ENCODE peak calls at places on chromosomes 3 and 15, in seven cellular contexts. M, P, A, U, X, K and Q are unnamed samples.

GRCh38 chr3:119809249-119810017 is 27.5 kb downstream of the NR1I2 start:
- DNase-seq in M (no peak), P (peak; percentile 21), A (no peak), U (no peak), X (no peak), K (no peak), Q (no peak)

GRCh38 chr3:23590874-23591273 is 214.9 kb upstream of the UBE2E1 start:
- DNase-seq in M (no peak), P (no peak), A (no peak), U (no peak), X (no peak), K (no peak), Q (no peak)

GRCh38 chr3:153221748-153222162 is 59.7 kb downstream of the RAP2B start:
- DNase-seq in M (peak; percentile 30), P (peak; percentile 66), A (peak; percentile 73), U (no peak), X (peak; percentile 95), K (peak; percentile 26), Q (peak; percentile 70)

GRCh38 chr15:99454941-99455795 is 110.6 kb upstream of the MEF2A start:
- DNase-seq in M (peak; percentile 89), P (peak; percentile 17), A (peak; percentile 92), U (no peak), X (peak; percentile 97), K (peak; percentile 68), Q (peak; percentile 81)

GRCh38 chr3:151316267-151316991 is at the start of gene GPR87:
- DNase-seq in M (no peak), P (no peak), A (no peak), U (peak; percentile 35), X (no peak), K (no peak), Q (no peak)

GRCh38 chr15:55712363-55712762 is 30.6 kb downstream of the PRTG start:
- DNase-seq in M (no peak), P (no peak), A (no peak), U (no peak), X (no peak), K (no peak), Q (no peak)

GRCh38 chr3:115581347-115582135 is 41.8 kb upstream of the GAP43 start:
- DNase-seq in M (no peak), P (no peak), A (no peak), U (no peak), X (no peak), K (no peak), Q (no peak)

GRCh38 chr15:68230157-68231100 is 901 bp upstream of the CLN6 start:
- DNase-seq in M (peak; percentile 26), P (no peak), A (no peak), U (no peak), X (peak; percentile 9), K (no peak), Q (peak; percentile 32)

GRCh38 chr3:53151870-53152269 is 9.1 kb upstream of the PRKCD start:
- DNase-seq in M (no peak), P (no peak), A (no peak), U (no peak), X (no peak), K (no peak), Q (no peak)

GRCh38 chr3:53149699-53150098 is 11.3 kb upstream of the PRKCD start:
- DNase-seq in M (no peak), P (no peak), A (no peak), U (no peak), X (no peak), K (no peak), Q (no peak)

GRCh38 chr3:53149006-53149690 is 11.9 kb upstream of the PRKCD start:
- DNase-seq in M (no peak), P (no peak), A (no peak), U (no peak), X (no peak), K (no peak), Q (no peak)

GRCh38 chr3:53151465-53151864 is 9.5 kb upstream of the PRKCD start:
- DNase-seq in M (no peak), P (no peak), A (no peak), U (no peak), X (no peak), K (no peak), Q (no peak)

DNA sequence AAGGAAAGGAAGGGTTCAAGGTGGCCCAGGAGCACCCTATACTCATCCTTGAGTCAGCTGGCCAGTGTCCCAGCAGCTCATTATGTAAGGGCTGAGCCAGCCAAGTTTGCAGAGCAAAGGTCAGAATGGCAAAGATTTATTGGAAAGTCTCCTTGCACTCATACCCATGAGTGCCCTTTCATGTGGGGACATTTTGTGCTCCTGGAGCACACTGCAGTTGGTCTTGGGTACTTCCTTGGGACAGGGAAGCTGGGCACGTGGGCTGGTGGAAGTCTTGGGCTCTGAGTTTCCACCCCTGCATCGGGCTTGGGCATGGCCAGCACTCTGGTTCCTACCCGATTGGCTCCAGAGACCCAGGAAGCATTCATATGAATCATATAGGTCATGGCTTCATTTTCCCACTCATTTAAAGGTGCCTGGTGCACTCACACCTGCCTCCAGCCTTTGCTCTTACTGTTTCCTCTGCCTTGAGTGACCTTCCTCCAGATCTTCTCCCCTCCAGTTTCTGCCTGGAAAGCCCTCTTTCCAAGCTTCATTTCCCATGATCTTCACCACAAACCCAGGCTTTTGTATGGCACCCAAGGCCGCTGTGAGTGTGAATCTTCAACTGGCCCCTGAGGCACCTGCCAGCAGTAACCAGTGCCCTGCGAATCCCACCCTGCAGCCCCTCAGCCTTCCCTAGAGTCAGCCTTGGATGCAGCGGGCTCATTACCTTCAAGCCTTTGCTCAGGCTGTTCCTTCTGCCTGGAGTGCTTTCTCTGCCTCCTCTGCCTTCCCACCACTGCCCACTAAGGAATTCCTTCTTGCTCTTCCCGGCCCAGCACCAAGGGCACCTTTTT is 10.5 kb upstream of the PRKCD start:
- DNase-seq in M (peak; percentile 91), P (no peak), A (no peak), U (no peak), X (no peak), K (no peak), Q (peak; percentile 90)
- TF ChIP-seq POLR2A in M (no peak), P (no peak), A (no peak), U (no peak), X (no peak), K (no peak), Q (peak; percentile 33)

GRCh38 chr3:197480320-197480719 is 75.4 kb downstream of the BDH1 start:
- DNase-seq in M (no peak), P (no peak), A (no peak), U (no peak), X (no peak), K (no peak), Q (no peak)

GRCh38 chr3:197475514-197475913 is 80.3 kb downstream of the BDH1 start:
- DNase-seq in M (no peak), P (no peak), A (no peak), U (no peak), X (no peak), K (no peak), Q (no peak)

GRCh38 chr3:197476126-197476525 is 79.6 kb downstream of the BDH1 start:
- DNase-seq in M (no peak), P (no peak), A (no peak), U (no peak), X (peak; percentile 48), K (no peak), Q (no peak)

GRCh38 chr3:197482001-197482400 is 73.8 kb downstream of the BDH1 start:
- DNase-seq in M (no peak), P (no peak), A (no peak), U (no peak), X (peak; percentile 30), K (no peak), Q (no peak)

DNA sequence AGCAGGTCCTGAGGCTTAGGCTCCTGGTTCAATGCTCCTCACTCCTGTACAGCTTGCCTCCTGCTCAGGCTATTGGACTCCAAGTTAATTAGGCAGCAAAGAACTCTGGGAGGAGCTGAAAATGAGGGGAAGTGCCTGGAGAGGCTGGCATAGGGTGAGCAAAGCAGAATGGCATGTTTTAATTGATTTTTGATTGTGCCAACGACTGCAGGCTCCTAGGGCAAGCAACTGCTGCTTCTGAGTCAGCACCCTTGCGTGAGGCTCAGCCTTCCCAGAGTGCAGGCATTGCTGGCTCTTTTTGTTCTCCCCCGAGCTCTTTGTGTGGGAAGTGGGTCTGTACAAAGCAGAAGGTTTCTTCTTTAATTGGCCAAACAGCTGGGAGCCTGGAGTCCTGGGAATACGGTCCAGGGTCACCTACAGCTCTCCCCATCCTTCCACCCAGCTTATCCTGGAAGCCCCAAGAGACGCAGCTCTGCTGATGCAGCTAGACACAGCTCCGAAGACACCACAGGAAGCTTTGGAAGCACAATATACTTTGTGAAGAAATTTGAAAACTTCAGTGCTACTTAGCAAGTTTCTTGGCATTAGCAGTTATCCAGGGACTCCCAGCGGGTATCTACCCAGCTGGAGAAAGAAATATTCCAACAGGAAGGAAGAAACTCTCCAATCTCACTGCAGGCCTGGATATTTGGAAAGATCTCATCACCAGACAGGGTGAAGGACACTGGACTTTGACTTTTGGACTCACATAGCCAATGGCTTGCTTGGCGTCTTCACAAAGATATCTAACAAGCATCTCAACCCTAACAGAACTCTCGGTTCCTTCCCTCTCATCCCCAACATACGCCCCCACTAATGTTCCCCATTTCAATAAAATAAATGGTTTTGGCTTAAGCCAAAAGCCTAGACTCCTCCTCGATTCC is 76.8 kb downstream of the BDH1 start:
- DNase-seq in M (no peak), P (no peak), A (no peak), U (no peak), X (no peak), K (peak; percentile 50), Q (no peak)
- H3K27ac ChIP-seq in M (no peak overlapping the region), P (no peak overlapping the region), A (no peak overlapping the region), U (peak overlapping the region; percentile 49), X (no peak overlapping the region), K (no peak overlapping the region), Q (no peak overlapping the region)

DNA sequence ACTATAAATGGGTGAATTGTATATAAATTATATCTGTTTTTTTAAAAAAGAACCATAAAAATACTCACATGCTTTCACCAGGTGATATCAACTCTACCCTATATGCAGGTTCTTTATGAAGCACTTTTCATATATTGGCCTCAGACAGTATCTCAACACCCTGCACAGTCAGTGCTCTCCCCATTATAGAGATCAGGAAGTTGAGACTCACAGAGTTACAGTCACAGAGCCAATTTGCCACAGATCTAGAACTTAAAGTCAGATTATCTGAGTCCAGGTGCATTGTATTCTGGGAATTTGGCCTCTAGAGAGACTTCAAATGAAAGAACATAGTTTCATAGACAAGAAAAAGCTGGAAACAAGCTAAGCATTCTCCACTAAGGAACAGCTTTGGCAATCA is 38.1 kb downstream of the DAPK2 start:
- DNase-seq in M (no peak), P (no peak), A (no peak), U (no peak), X (no peak), K (no peak), Q (no peak)
- TF ChIP-seq CTCF in M (no peak), P (no peak), A (no peak), U (no peak), X (no peak), K (no peak), Q (no peak)

GRCh38 chr15:90892498-90893174 is 8.3 kb downstream of the FES start:
- DNase-seq in M (no peak), P (no peak), A (no peak), U (no peak), X (no peak), K (no peak), Q (no peak)

GRCh38 chr15:90891346-90891949 is 7.1 kb downstream of the FES start:
- DNase-seq in M (no peak), P (no peak), A (no peak), U (no peak), X (no peak), K (no peak), Q (no peak)

GRCh38 chr15:90895571-90896117 is 7.5 kb upstream of the MAN2A2 start:
- DNase-seq in M (no peak), P (no peak), A (no peak), U (no peak), X (no peak), K (no peak), Q (peak; percentile 77)

GRCh38 chr15:90892023-90892422 is 7.7 kb downstream of the FES start:
- DNase-seq in M (no peak), P (no peak), A (no peak), U (no peak), X (no peak), K (no peak), Q (no peak)

DNA sequence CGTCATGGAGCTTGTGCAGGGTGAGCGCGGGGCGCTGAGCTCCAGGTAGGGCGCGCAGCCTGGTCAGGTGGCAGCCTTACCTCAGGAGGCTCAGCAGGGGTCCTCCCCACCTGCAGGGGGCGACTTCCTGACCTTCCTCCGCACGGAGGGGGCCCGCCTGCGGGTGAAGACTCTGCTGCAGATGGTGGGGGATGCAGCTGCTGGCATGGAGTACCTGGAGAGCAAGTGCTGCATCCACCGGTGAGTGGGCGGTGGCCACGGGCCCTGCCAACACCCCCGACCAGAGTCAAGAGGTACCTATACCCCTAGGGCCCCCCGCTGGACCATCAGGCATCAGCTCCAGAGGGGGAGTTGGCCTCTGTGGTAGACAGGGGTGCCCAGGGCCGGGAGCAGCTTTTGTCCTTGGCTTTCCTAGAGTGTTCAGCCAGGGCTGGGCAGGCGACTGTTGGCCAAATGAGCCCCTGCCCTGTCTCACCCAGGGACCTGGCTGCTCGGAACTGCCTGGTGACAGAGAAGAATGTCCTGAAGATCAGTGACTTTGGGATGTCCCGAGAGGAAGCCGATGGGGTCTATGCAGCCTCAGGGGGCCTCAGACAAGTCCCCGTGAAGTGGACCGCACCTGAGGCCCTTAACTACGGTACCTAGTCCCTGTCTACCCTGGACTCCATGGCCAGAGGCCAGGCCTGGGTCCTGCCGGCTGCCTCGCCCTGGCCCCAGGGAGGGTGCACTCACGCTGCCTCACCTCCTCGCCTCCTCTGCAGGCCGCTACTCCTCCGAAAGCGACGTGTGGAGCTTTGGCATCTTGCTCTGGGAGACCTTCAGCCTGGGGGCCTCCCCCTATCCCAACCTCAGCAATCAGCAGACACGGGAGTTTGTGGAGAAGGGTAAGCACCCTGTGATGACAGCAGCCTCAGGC is 9.1 kb downstream of the FES start:
- DNase-seq in M (no peak), P (no peak), A (no peak), U (no peak), X (no peak), K (no peak), Q (no peak)
- TF ChIP-seq POLR2A in M (no peak), P (no peak), A (no peak), U (no peak), X (no peak), K (no peak), Q (no peak)